ENCODE peak calls at places on chromosomes 1 and 21, in six cellular contexts. H is central memory CD4-positive, alpha-beta T cell; V is T-helper 17 cell; Y is GM13976; K is B cell; D is lung. M is an unnamed sample.

GRCh38 chr1:94327001-94327685 is 89.8 kb upstream of the ARHGAP29 start:
- DNase-seq in K (no peak), H (no peak), V (no peak), Y (no peak), D (no peak), M (no peak)

GRCh38 chr1:188652678-188653077 is 1823.9 kb downstream of the PLA2G4A start:
- DNase-seq in V (no peak), H (no peak), D (no peak), Y (no peak), K (no peak), M (no peak)

GRCh38 chr1:186487163-186487562 is 26.2 kb upstream of the PDC start:
- DNase-seq in D (no peak), V (no peak), Y (no peak), K (no peak), H (no peak), M (no peak)

GRCh38 chr21:42509239-42509638 is 4.4 kb upstream of the SLC37A1 start:
- DNase-seq in K (no peak), Y (no peak), D (no peak), V (no peak), H (no peak), M (no peak)

GRCh38 chr1:198754670-198755069 is 115.8 kb downstream of the PTPRC start:
- DNase-seq in K (no peak), D (no peak), Y (no peak), H (no peak), V (no peak), M (no peak)

GRCh38 chr1:215475719-215476525 is 91.2 kb upstream of the KCTD3 start:
- DNase-seq in D (no peak), K (no peak), V (no peak), H (no peak), Y (no peak), M (no peak)

GRCh38 chr1:201125019-201125418 is 2.0 kb downstream of the ASCL5 start:
- DNase-seq in H (no peak), K (no peak), Y (no peak), D (no peak), V (no peak), M (no peak)

GRCh38 chr1:210372491-210372890 is 43.8 kb downstream of the HHAT start:
- DNase-seq in Y (no peak), K (no peak), V (no peak), H (no peak), D (no peak), M (no peak)

GRCh38 chr1:67214420-67215174 is 48.3 kb downstream of the IL23R start:
- DNase-seq in V (no peak), K (peak; percentile 39), D (no peak), Y (peak; percentile 26), H (peak; percentile 29), M (no peak)

GRCh38 chr1:41853907-41854306 is 64.8 kb downstream of the HIVEP3 start:
- DNase-seq in V (no peak), Y (no peak), D (no peak), K (no peak), H (no peak), M (no peak)

GRCh38 chr21:38312822-38313221 is 56.0 kb downstream of the KCNJ15 start:
- DNase-seq in Y (no peak), D (no peak), K (no peak), V (no peak), H (no peak), M (no peak)

GRCh38 chr1:201942129-201942495 is 4.2 kb downstream of the LMOD1 start:
- DNase-seq in D (no peak), H (no peak), K (no peak), V (no peak), Y (no peak), M (no peak)

GRCh38 chr1:151539321-151540020 is 638 bp upstream of the TUFT1 start:
- DNase-seq in H (peak; percentile 16), V (no peak), K (peak; percentile 56), Y (peak; percentile 64), D (peak; percentile 93), M (peak; percentile 56)

GRCh38 chr21:33824156-33824941 is 91.3 kb downstream of the ATP5PO start:
- DNase-seq in K (no peak), D (no peak), V (no peak), Y (no peak), H (no peak), M (no peak)

GRCh38 chr1:239841635-239842034 is 250.0 kb upstream of the FMN2 start:
- DNase-seq in D (no peak), Y (no peak), H (no peak), K (no peak), V (no peak), M (no peak)

GRCh38 chr1:58727363-58727762 is 27.5 kb upstream of the MYSM1 start:
- DNase-seq in V (no peak), Y (no peak), H (no peak), D (no peak), K (no peak), M (no peak)

GRCh38 chr1:9473032-9473792 is 66.1 kb upstream of the SLC25A33 start:
- DNase-seq in Y (no peak), K (no peak), D (peak; percentile 58), V (no peak), H (no peak), M (no peak)

GRCh38 chr1:89931950-89932349 is 63.0 kb upstream of the ZNF326 start:
- DNase-seq in K (no peak), H (no peak), Y (no peak), D (no peak), V (no peak), M (no peak)

GRCh38 chr1:29579821-29580425 is 343.6 kb downstream of the PTPRU start:
- DNase-seq in V (no peak), K (no peak), Y (no peak), H (no peak), D (no peak), M (no peak)

M was measured in GM13977.